ENCODE peak calls at places on chromosomes 16 and 17, in seven cellular contexts. V, L, T, Y, K, M and U are unnamed samples.

GRCh38 chr17:71115669-71115972 is 946.3 kb downstream of the KCNJ2 start:
- DNase-seq in V (no peak), L (no peak), T (no peak), Y (no peak), K (no peak), M (no peak), U (no peak)

GRCh38 chr16:75206749-75207451 is at the start of gene CTRB2:
- DNase-seq in V (no peak), L (no peak), T (peak; percentile 10), Y (no peak), K (no peak), M (no peak), U (no peak)

GRCh38 chr17:2776589-2777241 is 19.5 kb upstream of the RAP1GAP2 start:
- DNase-seq in V (no peak), L (no peak), T (no peak), Y (no peak), K (no peak), M (no peak), U (no peak)

GRCh38 chr17:68356520-68356919 is 65.2 kb downstream of the ARSG start:
- DNase-seq in V (no peak), L (no peak), T (no peak), Y (no peak), K (no peak), M (peak; percentile 57), U (peak; percentile 75)

GRCh38 chr17:48027322-48027981 is 10.1 kb downstream of the COPZ2 start:
- DNase-seq in V (no peak), L (no peak), T (no peak), Y (no peak), K (no peak), M (no peak), U (no peak)

GRCh38 chr17:59505610-59506276 is 59.7 kb upstream of the DHX40 start:
- DNase-seq in V (no peak), L (no peak), T (no peak), Y (no peak), K (no peak), M (no peak), U (no peak)

GRCh38 chr17:67422887-67423286 is 45.8 kb downstream of the PITPNC1 start:
- DNase-seq in V (no peak), L (no peak), T (no peak), Y (no peak), K (no peak), M (no peak), U (no peak)

GRCh38 chr17:57615836-57616235 is 129.3 kb downstream of the CCDC182 start:
- DNase-seq in V (no peak), L (no peak), T (no peak), Y (no peak), K (no peak), M (no peak), U (no peak)

GRCh38 chr17:67484261-67484660 is 107.2 kb downstream of the PITPNC1 start:
- DNase-seq in V (no peak), L (no peak), T (no peak), Y (no peak), K (no peak), M (no peak), U (no peak)

GRCh38 chr16:60142991-60143705 is 1409.0 kb upstream of the GOT2 start:
- DNase-seq in V (no peak), L (no peak), T (no peak), Y (peak; percentile 2), K (no peak), M (no peak), U (no peak)

GRCh38 chr16:75658175-75658574 is 10.6 kb downstream of the TERF2IP start:
- DNase-seq in V (no peak), L (no peak), T (no peak), Y (no peak), K (no peak), M (no peak), U (no peak)

GRCh38 chr16:11224096-11224893 is 31.7 kb downstream of the SOCS1 start:
- DNase-seq in V (peak; percentile 37), L (peak; percentile 33), T (peak; percentile 77), Y (no peak), K (peak; percentile 38), M (peak; percentile 57), U (peak; percentile 70)

GRCh38 chr17:81551458-81552243 is 502 bp downstream of the FAAP100 start:
- DNase-seq in V (no peak), L (no peak), T (no peak), Y (no peak), K (no peak), M (no peak), U (no peak)

GRCh38 chr16:919658-920631 is 50.8 kb downstream of the LMF1 start:
- DNase-seq in V (peak; percentile 16), L (no peak), T (peak; percentile 51), Y (no peak), K (no peak), M (no peak), U (no peak)

GRCh38 chr17:41516147-41516827 is 2.4 kb downstream of the KRT15 start:
- DNase-seq in V (no peak), L (no peak), T (no peak), Y (no peak), K (no peak), M (no peak), U (no peak)

GRCh38 chr17:27315322-27315721 is 21.4 kb downstream of the WSB1 start:
- DNase-seq in V (no peak), L (peak; percentile 77), T (peak; percentile 78), Y (no peak), K (no peak), M (no peak), U (no peak)

GRCh38 chr16:81997738-81998137 is 13.5 kb downstream of the SDR42E1 start:
- DNase-seq in V (no peak), L (no peak), T (no peak), Y (peak; percentile 65), K (no peak), M (no peak), U (no peak)

GRCh38 chr16:70601576-70602575 is 44.5 kb upstream of the IL34 start:
- DNase-seq in V (no peak), L (no peak), T (no peak), Y (no peak), K (no peak), M (no peak), U (no peak)

GRCh38 chr16:80167657-80168056 is 373.1 kb upstream of the DYNLRB2 start:
- DNase-seq in V (no peak), L (peak; percentile 5), T (no peak), Y (no peak), K (no peak), M (no peak), U (no peak)

GRCh38 chr16:86120201-86120981 is 221.4 kb downstream of the IRF8 start:
- DNase-seq in V (no peak), L (no peak), T (no peak), Y (no peak), K (no peak), M (no peak), U (no peak)

GRCh38 chr17:76997981-76998531 is 129.9 kb downstream of the MGAT5B start:
- DNase-seq in V (no peak), L (no peak), T (no peak), Y (no peak), K (no peak), M (peak; percentile 20), U (peak; percentile 74)

GRCh38 chr16:66189951-66190350 is 176.5 kb upstream of the CDH5 start:
- DNase-seq in V (no peak), L (no peak), T (no peak), Y (no peak), K (no peak), M (no peak), U (no peak)

GRCh38 chr17:78998311-78999055 is 11.1 kb downstream of the CANT1 start:
- DNase-seq in V (peak; percentile 56), L (peak; percentile 63), T (peak; percentile 59), Y (no peak), K (no peak), M (no peak), U (no peak)

GRCh38 chr17:7060165-7060890 is 16.4 kb upstream of the SLC16A11 start:
- DNase-seq in V (no peak), L (no peak), T (no peak), Y (peak; percentile 73), K (no peak), M (peak; percentile 46), U (no peak)

GRCh38 chr16:70270176-70270575 is 18.4 kb upstream of the EXOSC6 start:
- DNase-seq in V (no peak), L (no peak), T (no peak), Y (no peak), K (no peak), M (no peak), U (no peak)

GRCh38 chr16:74608944-74609343 is 2.0 kb upstream of the GLG1 start:
- DNase-seq in V (no peak), L (no peak), T (no peak), Y (no peak), K (peak; percentile 9), M (no peak), U (peak; percentile 59)

GRCh38 chr16:50625374-50625773 is 55.7 kb downstream of the SNX20 start:
- DNase-seq in V (no peak), L (no peak), T (no peak), Y (no peak), K (no peak), M (no peak), U (no peak)

GRCh38 chr16:31083081-31083480 is 5.7 kb downstream of the PRSS53 start:
- DNase-seq in V (no peak), L (no peak), T (no peak), Y (no peak), K (no peak), M (no peak), U (no peak)

GRCh38 chr17:45320349-45320930 is 3.6 kb upstream of the MAP3K14 start:
- DNase-seq in V (no peak), L (no peak), T (no peak), Y (no peak), K (no peak), M (no peak), U (no peak)

GRCh38 chr17:76004750-76005262 is 4.2 kb downstream of the CDK3 start:
- DNase-seq in V (peak; percentile 25), L (no peak), T (no peak), Y (no peak), K (no peak), M (no peak), U (no peak)

GRCh38 chr17:7573324-7574080 is 5.9 kb upstream of the CD68 start:
- DNase-seq in V (peak; percentile 95), L (peak; percentile 89), T (peak; percentile 92), Y (peak; percentile 87), K (peak; percentile 80), M (peak; percentile 86), U (peak; percentile 86)

GRCh38 chr17:65855245-65855644 is 293.8 kb upstream of the AXIN2 start:
- DNase-seq in V (no peak), L (no peak), T (no peak), Y (peak; percentile 14), K (no peak), M (no peak), U (no peak)